ENCODE peak calls at places on chromosomes 6 and 20, in six cellular contexts. One of them, this sample, is unnamed.

GRCh38 chr6:169332250-169332649 is 78.6 kb upstream of the THBS2 start:
- DNase-seq in heart right ventricle: no peak
- DNase-seq in fibroblast of lung: no peak
- DNase-seq in lower lobe of right lung: no peak
- DNase-seq in tibial nerve: no peak
- DNase-seq in breast epithelium: no peak
- DNase-seq in this sample: no peak

GRCh38 chr6:158488065-158488464 is 71.8 kb upstream of the TMEM181 start:
- DNase-seq in heart right ventricle: no peak
- DNase-seq in fibroblast of lung: peak
- DNase-seq in lower lobe of right lung: no peak
- DNase-seq in tibial nerve: no peak
- DNase-seq in breast epithelium: no peak
- DNase-seq in this sample: peak

GRCh38 chr6:34867484-34867883 is 20.4 kb downstream of the TAF11 start:
- DNase-seq in heart right ventricle: no peak
- DNase-seq in fibroblast of lung: no peak
- DNase-seq in lower lobe of right lung: no peak
- DNase-seq in tibial nerve: no peak
- DNase-seq in breast epithelium: no peak
- DNase-seq in this sample: peak

GRCh38 chr6:127177030-127177928 is 58.8 kb downstream of the RSPO3 start:
- DNase-seq in heart right ventricle: no peak
- DNase-seq in fibroblast of lung: peak
- DNase-seq in lower lobe of right lung: no peak
- DNase-seq in tibial nerve: no peak
- DNase-seq in breast epithelium: no peak
- DNase-seq in this sample: no peak

GRCh38 chr6:29942275-29943052 is at the start of gene HLA-A:
- DNase-seq in heart right ventricle: peak
- DNase-seq in fibroblast of lung: peak
- DNase-seq in lower lobe of right lung: peak
- DNase-seq in tibial nerve: peak
- DNase-seq in breast epithelium: peak
- DNase-seq in this sample: peak

GRCh38 chr6:21500894-21501293 is 92.7 kb upstream of the SOX4 start:
- DNase-seq in heart right ventricle: no peak
- DNase-seq in fibroblast of lung: no peak
- DNase-seq in lower lobe of right lung: no peak
- DNase-seq in tibial nerve: no peak
- DNase-seq in breast epithelium: no peak
- DNase-seq in this sample: no peak

GRCh38 chr6:161374971-161375873 is 101.4 kb upstream of the AGPAT4 start:
- DNase-seq in heart right ventricle: peak
- DNase-seq in fibroblast of lung: peak
- DNase-seq in lower lobe of right lung: peak
- DNase-seq in tibial nerve: peak
- DNase-seq in breast epithelium: peak
- DNase-seq in this sample: peak

GRCh38 chr6:80214436-80215022 is 108.1 kb downstream of the BCKDHB start:
- DNase-seq in heart right ventricle: peak
- DNase-seq in fibroblast of lung: peak
- DNase-seq in lower lobe of right lung: no peak
- DNase-seq in tibial nerve: no peak
- DNase-seq in breast epithelium: no peak
- DNase-seq in this sample: peak

GRCh38 chr6:41723178-41723935 is 12.1 kb downstream of the TFEB start:
- DNase-seq in heart right ventricle: peak
- DNase-seq in fibroblast of lung: peak
- DNase-seq in lower lobe of right lung: peak
- DNase-seq in tibial nerve: peak
- DNase-seq in breast epithelium: peak
- DNase-seq in this sample: peak

GRCh38 chr6:87798393-87799278 is 96.6 kb upstream of the AKIRIN2 start:
- DNase-seq in heart right ventricle: no peak
- DNase-seq in fibroblast of lung: no peak
- DNase-seq in lower lobe of right lung: no peak
- DNase-seq in tibial nerve: no peak
- DNase-seq in breast epithelium: no peak
- DNase-seq in this sample: no peak

GRCh38 chr20:11833825-11834224 is 83.9 kb upstream of the BTBD3 start:
- DNase-seq in heart right ventricle: no peak
- DNase-seq in fibroblast of lung: no peak
- DNase-seq in lower lobe of right lung: no peak
- DNase-seq in tibial nerve: no peak
- DNase-seq in breast epithelium: no peak
- DNase-seq in this sample: no peak

GRCh38 chr6:139134817-139135577 is at the start of gene HECA:
- DNase-seq in heart right ventricle: peak
- DNase-seq in fibroblast of lung: peak
- DNase-seq in lower lobe of right lung: peak
- DNase-seq in tibial nerve: peak
- DNase-seq in breast epithelium: peak
- DNase-seq in this sample: peak

GRCh38 chr6:143187173-143187908 is 126.7 kb downstream of the AIG1 start:
- DNase-seq in heart right ventricle: peak
- DNase-seq in fibroblast of lung: peak
- DNase-seq in lower lobe of right lung: no peak
- DNase-seq in tibial nerve: no peak
- DNase-seq in breast epithelium: no peak
- DNase-seq in this sample: peak

GRCh38 chr6:134517145-134517658 is 199.3 kb upstream of the SGK1 start:
- DNase-seq in heart right ventricle: peak
- DNase-seq in fibroblast of lung: peak
- DNase-seq in lower lobe of right lung: peak
- DNase-seq in tibial nerve: no peak
- DNase-seq in breast epithelium: peak
- DNase-seq in this sample: peak

GRCh38 chr6:84457276-84457675 is 229.8 kb upstream of the CEP162 start:
- DNase-seq in heart right ventricle: no peak
- DNase-seq in fibroblast of lung: peak
- DNase-seq in lower lobe of right lung: no peak
- DNase-seq in tibial nerve: no peak
- DNase-seq in breast epithelium: no peak
- DNase-seq in this sample: no peak

GRCh38 chr6:84456803-84457202 is 229.4 kb upstream of the CEP162 start:
- DNase-seq in heart right ventricle: no peak
- DNase-seq in fibroblast of lung: no peak
- DNase-seq in lower lobe of right lung: no peak
- DNase-seq in tibial nerve: no peak
- DNase-seq in breast epithelium: no peak
- DNase-seq in this sample: no peak

GRCh38 chr6:84459401-84459800 is 232.0 kb upstream of the CEP162 start:
- DNase-seq in heart right ventricle: no peak
- DNase-seq in fibroblast of lung: no peak
- DNase-seq in lower lobe of right lung: no peak
- DNase-seq in tibial nerve: no peak
- DNase-seq in breast epithelium: no peak
- DNase-seq in this sample: no peak

GRCh38 chr6:84460491-84460890 is 233.0 kb upstream of the CEP162 start:
- DNase-seq in heart right ventricle: no peak
- DNase-seq in fibroblast of lung: peak
- DNase-seq in lower lobe of right lung: no peak
- DNase-seq in tibial nerve: no peak
- DNase-seq in breast epithelium: no peak
- DNase-seq in this sample: no peak

DNA sequence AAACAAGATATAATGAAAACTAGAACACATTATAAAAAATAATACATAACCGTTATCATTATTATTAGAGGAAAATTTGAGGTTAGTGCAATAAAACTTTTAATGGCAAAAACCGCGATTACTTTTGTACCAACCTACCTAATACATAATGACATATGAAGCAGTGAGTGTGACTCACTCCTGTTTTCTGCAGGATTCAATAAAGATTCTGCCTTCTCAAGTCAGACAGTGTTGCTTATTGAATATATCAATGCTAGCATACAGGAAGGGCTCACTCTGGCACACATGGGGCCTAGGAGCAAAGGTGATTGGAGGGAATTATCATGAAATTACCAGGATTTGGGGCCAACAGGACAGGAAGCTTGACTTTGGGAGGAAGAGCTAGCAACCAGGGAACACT is 230.8 kb upstream of the CEP162 start:
- DNase-seq in heart right ventricle: no peak
- DNase-seq in fibroblast of lung: no peak
- DNase-seq in lower lobe of right lung: no peak
- DNase-seq in tibial nerve: no peak
- DNase-seq in breast epithelium: no peak
- DNase-seq in this sample: no peak
- TF ChIP-seq CTCF in heart right ventricle: no peak
- TF ChIP-seq CTCF in fibroblast of lung: no peak
- TF ChIP-seq CTCF in lower lobe of right lung: no peak
- TF ChIP-seq CTCF in tibial nerve: no peak
- TF ChIP-seq CTCF in breast epithelium: no peak
- TF ChIP-seq CTCF in this sample: no peak

DNA sequence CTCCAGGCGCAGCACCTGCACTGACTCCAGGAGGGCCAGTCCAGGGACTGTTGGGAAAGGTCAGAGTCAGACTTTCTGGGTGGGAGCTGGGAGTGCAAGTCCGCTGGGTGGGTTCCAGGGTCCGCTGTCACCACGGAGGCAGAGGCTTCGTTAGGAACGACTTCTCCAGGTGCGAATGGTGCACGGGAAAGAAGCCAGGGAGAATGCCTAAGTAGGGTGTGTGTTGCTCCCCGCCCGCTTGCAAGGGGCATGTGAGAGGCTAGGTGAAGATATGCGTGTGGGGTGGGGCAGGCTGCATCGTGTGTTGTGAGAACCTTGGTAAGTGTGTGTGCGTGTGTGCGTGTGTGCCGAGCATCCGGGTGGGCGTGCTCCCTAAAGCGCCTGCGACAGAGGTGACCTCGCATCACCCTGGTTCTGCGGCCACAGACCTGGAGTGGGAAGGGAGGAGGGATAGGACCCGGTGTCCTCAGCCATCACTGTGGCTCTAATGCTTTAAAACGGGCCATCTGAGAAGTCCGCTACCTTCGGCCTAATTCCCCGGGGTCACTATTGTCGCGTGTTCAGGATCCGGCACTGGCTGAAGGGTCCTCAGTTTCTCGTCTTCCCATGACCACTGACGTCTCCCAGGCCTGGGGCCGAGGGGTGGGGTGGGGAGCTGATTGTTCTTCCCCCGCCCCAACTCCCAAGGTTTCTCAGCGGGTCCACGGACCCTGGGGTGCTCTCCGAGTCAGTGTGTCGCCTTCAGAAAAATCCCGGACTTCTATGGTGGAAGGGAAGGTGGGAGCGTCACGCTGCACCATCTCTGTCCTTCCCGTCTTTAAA is 6.1 kb downstream of the SLC32A1 start:
- DNase-seq in heart right ventricle: no peak
- DNase-seq in fibroblast of lung: no peak
- DNase-seq in lower lobe of right lung: no peak
- DNase-seq in tibial nerve: no peak
- DNase-seq in breast epithelium: no peak
- DNase-seq in this sample: peak
- H3K4me3 ChIP-seq in heart right ventricle: peak
- H3K4me3 ChIP-seq in fibroblast of lung: no peak
- H3K4me3 ChIP-seq in lower lobe of right lung: peak
- H3K4me3 ChIP-seq in tibial nerve: no peak
- H3K4me3 ChIP-seq in breast epithelium: no peak
- H3K4me3 ChIP-seq in this sample: no peak

DNA sequence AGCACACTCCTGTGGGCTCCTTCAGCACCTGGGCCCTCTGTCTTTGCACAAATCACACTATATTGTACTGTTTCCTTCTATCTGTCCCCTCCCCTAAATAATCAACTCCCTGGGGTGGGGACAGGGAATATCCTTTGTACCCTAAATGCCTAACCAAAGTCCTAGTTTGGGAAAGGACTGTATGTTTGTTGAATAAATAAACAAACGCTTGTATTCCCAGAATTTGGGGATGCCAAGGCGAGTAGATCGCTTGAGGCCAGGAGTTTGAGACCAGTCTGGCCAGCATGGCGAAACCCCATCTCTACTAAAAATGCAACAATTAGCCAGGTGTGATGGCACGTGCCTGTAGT is 322.7 kb downstream of the SYNE1 start:
- DNase-seq in heart right ventricle: no peak
- DNase-seq in fibroblast of lung: no peak
- DNase-seq in lower lobe of right lung: no peak
- DNase-seq in tibial nerve: no peak
- DNase-seq in breast epithelium: no peak
- DNase-seq in this sample: no peak
- TF ChIP-seq CTCF in heart right ventricle: no peak
- TF ChIP-seq CTCF in fibroblast of lung: no peak
- TF ChIP-seq CTCF in lower lobe of right lung: no peak
- TF ChIP-seq CTCF in tibial nerve: no peak
- TF ChIP-seq CTCF in breast epithelium: no peak
- TF ChIP-seq CTCF in this sample: no peak

GRCh38 chr6:2950713-2951112 is 20.7 kb downstream of the SERPINB6 start:
- DNase-seq in heart right ventricle: no peak
- DNase-seq in fibroblast of lung: no peak
- DNase-seq in lower lobe of right lung: no peak
- DNase-seq in tibial nerve: no peak
- DNase-seq in breast epithelium: no peak
- DNase-seq in this sample: peak

GRCh38 chr6:2949536-2950083 is 21.8 kb downstream of the SERPINB6 start:
- DNase-seq in heart right ventricle: no peak
- DNase-seq in fibroblast of lung: no peak
- DNase-seq in lower lobe of right lung: no peak
- DNase-seq in tibial nerve: no peak
- DNase-seq in breast epithelium: no peak
- DNase-seq in this sample: no peak

GRCh38 chr6:2951723-2952122 is 19.6 kb downstream of the SERPINB6 start:
- DNase-seq in heart right ventricle: no peak
- DNase-seq in fibroblast of lung: no peak
- DNase-seq in lower lobe of right lung: peak
- DNase-seq in tibial nerve: no peak
- DNase-seq in breast epithelium: no peak
- DNase-seq in this sample: no peak

GRCh38 chr6:2952557-2953095 is 18.7 kb downstream of the SERPINB6 start:
- DNase-seq in heart right ventricle: peak
- DNase-seq in fibroblast of lung: peak
- DNase-seq in lower lobe of right lung: peak
- DNase-seq in tibial nerve: peak
- DNase-seq in breast epithelium: no peak
- DNase-seq in this sample: peak

GRCh38 chr6:2953098-2953497 is 18.3 kb downstream of the SERPINB6 start:
- DNase-seq in heart right ventricle: no peak
- DNase-seq in fibroblast of lung: no peak
- DNase-seq in lower lobe of right lung: no peak
- DNase-seq in tibial nerve: no peak
- DNase-seq in breast epithelium: no peak
- DNase-seq in this sample: no peak
- H3K4me3 ChIP-seq in heart right ventricle: peak
- H3K4me3 ChIP-seq in fibroblast of lung: no peak
- H3K4me3 ChIP-seq in lower lobe of right lung: peak
- H3K4me3 ChIP-seq in tibial nerve: no peak
- H3K4me3 ChIP-seq in breast epithelium: no peak
- H3K4me3 ChIP-seq in this sample: no peak

DNA sequence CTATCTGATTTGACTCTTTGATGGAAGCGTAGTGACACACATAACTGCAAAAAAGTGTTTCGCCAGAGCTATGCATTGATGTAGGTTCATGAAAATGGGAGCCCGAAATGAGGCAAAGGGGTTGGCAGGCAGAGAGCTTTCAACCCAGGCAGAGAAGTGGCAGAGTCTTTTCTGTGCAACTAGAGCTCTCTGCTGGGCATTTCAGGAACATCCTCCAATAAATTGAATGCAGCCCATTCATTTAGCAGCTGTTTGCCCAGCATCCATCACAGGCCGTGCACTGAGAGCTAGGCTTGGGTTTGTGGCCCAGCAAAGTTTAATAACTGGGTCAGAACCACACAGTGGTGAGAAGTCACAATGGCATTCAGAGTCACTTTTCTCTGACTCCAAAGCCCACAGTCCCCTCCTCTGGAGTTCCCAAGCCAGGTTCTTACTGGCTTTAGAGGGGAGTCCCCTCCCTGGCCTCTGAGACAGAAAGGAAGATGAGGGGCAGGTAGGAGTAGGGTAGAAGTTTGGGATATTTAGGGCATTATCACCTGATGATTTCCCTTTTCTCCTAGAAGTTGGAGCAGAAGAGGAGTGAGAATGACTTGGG is 31.8 kb upstream of the ELMO2 start:
- DNase-seq in heart right ventricle: peak
- DNase-seq in fibroblast of lung: peak
- DNase-seq in lower lobe of right lung: no peak
- DNase-seq in tibial nerve: no peak
- DNase-seq in breast epithelium: no peak
- DNase-seq in this sample: peak
- TF ChIP-seq CTCF in heart right ventricle: peak
- TF ChIP-seq CTCF in fibroblast of lung: peak
- TF ChIP-seq CTCF in lower lobe of right lung: peak
- TF ChIP-seq CTCF in tibial nerve: peak
- TF ChIP-seq CTCF in breast epithelium: no peak
- TF ChIP-seq CTCF in this sample: peak

This sample was measured in epithelial cell of esophagus.